ENCODE peak calls at places on chromosomes 2 and 18, in six cellular contexts. S, X, I, M, K and R are unnamed samples.

GRCh38 chr18:61998335-61998734 is 105.5 kb upstream of the RNF152 start:
- DNase-seq in S (no peak), X (no peak), I (no peak), M (no peak), K (no peak), R (no peak)

GRCh38 chr2:172330060-172330671 is 97.2 kb upstream of the ITGA6 start:
- DNase-seq in S (no peak), X (peak), I (no peak), M (no peak), K (no peak), R (no peak)

GRCh38 chr18:69177702-69178101 is 223.0 kb upstream of the DOK6 start:
- DNase-seq in S (no peak), X (no peak), I (no peak), M (no peak), K (no peak), R (no peak)

GRCh38 chr2:86453838-86454237 is 12.7 kb downstream of the KDM3A start:
- DNase-seq in S (peak), X (peak), I (no peak), M (peak), K (peak), R (peak)

GRCh38 chr18:47077111-47077510 is 41.7 kb upstream of the ELOA2 start:
- DNase-seq in S (no peak), X (no peak), I (no peak), M (no peak), K (no peak), R (no peak)

GRCh38 chr18:75172299-75173124 is 36.4 kb downstream of the PTGR3 start:
- DNase-seq in S (no peak), X (no peak), I (no peak), M (no peak), K (no peak), R (no peak)

GRCh38 chr2:225052703-225053102 is 10.4 kb upstream of the DOCK10 start:
- DNase-seq in S (no peak), X (no peak), I (no peak), M (no peak), K (no peak), R (no peak)

GRCh38 chr2:65413610-65414009 is 18.8 kb downstream of the SPRED2 start:
- DNase-seq in S (no peak), X (no peak), I (no peak), M (no peak), K (no peak), R (no peak)

GRCh38 chr2:10457846-10458563 is 9.9 kb upstream of the ODC1 start:
- DNase-seq in S (no peak), X (no peak), I (no peak), M (peak), K (no peak), R (peak)

GRCh38 chr2:33272001-33272400 is 204.4 kb upstream of the RASGRP3 start:
- DNase-seq in S (no peak), X (no peak), I (no peak), M (no peak), K (no peak), R (no peak)

GRCh38 chr2:241553981-241554380 is 4.6 kb upstream of the BOK start:
- DNase-seq in S (no peak), X (no peak), I (no peak), M (no peak), K (no peak), R (no peak)

GRCh38 chr2:110675679-110676078 is 2.2 kb downstream of the BUB1 start:
- DNase-seq in S (no peak), X (no peak), I (no peak), M (no peak), K (no peak), R (no peak)

GRCh38 chr2:205699554-205700289 is 17.4 kb downstream of the NRP2 start:
- DNase-seq in S (no peak), X (no peak), I (no peak), M (no peak), K (no peak), R (no peak)

GRCh38 chr2:128628206-128628605 is 309.5 kb upstream of the HS6ST1 start:
- DNase-seq in S (no peak), X (no peak), I (peak), M (no peak), K (no peak), R (no peak)

GRCh38 chr2:140348826-140349225 is 1568.6 kb upstream of the NXPH2 start:
- DNase-seq in S (no peak), X (no peak), I (no peak), M (no peak), K (no peak), R (no peak)

GRCh38 chr2:69743847-69744264 is 1.9 kb downstream of the ANXA4 start:
- DNase-seq in S (no peak), X (peak), I (no peak), M (no peak), K (no peak), R (no peak)

GRCh38 chr2:203396667-203397066 is 68.5 kb downstream of the ABI2 start:
- DNase-seq in S (no peak), X (no peak), I (no peak), M (no peak), K (no peak), R (no peak)

GRCh38 chr18:21074336-21075323 is 37.0 kb downstream of the ROCK1 start:
- DNase-seq in S (no peak), X (no peak), I (no peak), M (no peak), K (peak), R (no peak)

GRCh38 chr2:12948963-12949353 is 232.2 kb downstream of the TRIB2 start:
- DNase-seq in S (no peak), X (no peak), I (no peak), M (no peak), K (no peak), R (no peak)

GRCh38 chr2:206619011-206619410 is 23.3 kb upstream of the FAM237A start:
- DNase-seq in S (no peak), X (no peak), I (no peak), M (no peak), K (no peak), R (no peak)

GRCh38 chr2:3320910-3321605 is 56.6 kb downstream of the EIPR1 start:
- DNase-seq in S (no peak), X (no peak), I (no peak), M (peak), K (no peak), R (no peak)

GRCh38 chr18:7369006-7369405 is 138.1 kb downstream of the LRRC30 start:
- DNase-seq in S (no peak), X (no peak), I (no peak), M (no peak), K (no peak), R (no peak)